ENCODE peak calls at places on chromosomes 5 and 9, in nine cellular contexts. M, J, N, I, P, R, Z, G and Q are unnamed samples.

GRCh38 chr9:117547904-117548303 is 133.0 kb upstream of the ASTN2 start:
- DNase-seq in G (no peak), Z (no peak), J (no peak), N (no peak), M (no peak), I (no peak), P (no peak), R (no peak), Q (no peak)

GRCh38 chr9:126558051-126558665 is 55.6 kb upstream of the LMX1B start:
- DNase-seq in N (peak), Z (peak), J (peak), P (no peak), G (peak), M (peak), I (peak), R (peak), Q (peak)

GRCh38 chr5:160436017-160436416 is 14.4 kb downstream of the PTTG1 start:
- DNase-seq in G (no peak), N (no peak), Z (no peak), R (no peak), J (no peak), I (no peak), M (no peak), P (no peak), Q (no peak)

GRCh38 chr9:135993840-135994776 is 32.9 kb upstream of the UBAC1 start:
- DNase-seq in J (no peak), I (no peak), P (no peak), M (no peak), G (no peak), Z (no peak), N (no peak), R (peak), Q (no peak)

GRCh38 chr5:93436083-93436482 is 144.9 kb downstream of the NR2F1-AS1 start:
- DNase-seq in J (no peak), M (no peak), N (no peak), G (no peak), I (no peak), Z (no peak), P (no peak), R (no peak), Q (no peak)

GRCh38 chr9:9229269-9229668 is 1383.5 kb downstream of the PTPRD start:
- DNase-seq in I (no peak), M (no peak), Z (no peak), R (no peak), P (no peak), G (no peak), N (no peak), J (no peak), Q (no peak)

GRCh38 chr5:76314643-76315042 is 88.4 kb upstream of the IQGAP2 start:
- DNase-seq in I (no peak), Z (no peak), P (no peak), N (no peak), M (no peak), G (no peak), R (no peak), J (no peak), Q (no peak)

GRCh38 chr5:11482011-11482410 is 422.2 kb downstream of the CTNND2 start:
- DNase-seq in I (no peak), R (no peak), J (no peak), Z (peak), N (no peak), G (no peak), P (no peak), M (no peak), Q (no peak)

GRCh38 chr9:124480621-124480981 is 26.6 kb downstream of the NR5A1 start:
- DNase-seq in G (peak), N (peak), M (peak), Z (no peak), I (no peak), J (peak), R (peak), P (no peak), Q (no peak)
- TF ChIP-seq CTCF in G (peak), N (peak), M (peak), Z (peak), I (no peak), J (peak), R (peak), P (peak), Q (peak)

DNA sequence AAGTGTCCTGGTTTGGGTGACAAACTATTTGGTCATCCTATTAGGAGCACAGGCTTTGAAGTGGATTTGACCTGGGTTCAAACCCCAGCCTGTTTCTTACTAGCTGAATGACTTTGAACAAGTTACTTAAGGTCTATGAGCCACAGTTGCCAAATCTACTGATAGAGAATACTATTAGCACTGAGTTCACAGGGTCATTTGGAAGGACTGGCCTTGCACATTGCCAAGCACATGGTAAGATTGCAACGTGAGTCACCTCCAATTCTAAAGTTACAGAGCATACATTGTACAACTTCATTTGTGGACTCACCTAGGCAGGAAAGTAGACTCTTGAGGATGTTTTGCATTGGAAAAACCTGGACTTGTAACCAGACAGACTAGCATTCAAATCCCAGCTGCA is 38.9 kb downstream of the MFAP3 start:
- DNase-seq in I (no peak), Z (peak), N (peak), G (peak), P (no peak), R (no peak), J (no peak), M (no peak), Q (no peak)
- TF ChIP-seq CTCF in I (no peak), Z (no peak), N (no peak), G (no peak), P (no peak), R (no peak), J (no peak), M (no peak), Q (no peak)

GRCh38 chr5:36414869-36415282 is 113.2 kb upstream of the RANBP3L start:
- DNase-seq in N (peak), M (no peak), Z (no peak), J (no peak), P (no peak), I (no peak), G (peak), R (no peak), Q (no peak)
- TF ChIP-seq CTCF in N (peak), M (peak), Z (peak), J (peak), P (peak), I (peak), G (peak), R (peak), Q (peak)

DNA sequence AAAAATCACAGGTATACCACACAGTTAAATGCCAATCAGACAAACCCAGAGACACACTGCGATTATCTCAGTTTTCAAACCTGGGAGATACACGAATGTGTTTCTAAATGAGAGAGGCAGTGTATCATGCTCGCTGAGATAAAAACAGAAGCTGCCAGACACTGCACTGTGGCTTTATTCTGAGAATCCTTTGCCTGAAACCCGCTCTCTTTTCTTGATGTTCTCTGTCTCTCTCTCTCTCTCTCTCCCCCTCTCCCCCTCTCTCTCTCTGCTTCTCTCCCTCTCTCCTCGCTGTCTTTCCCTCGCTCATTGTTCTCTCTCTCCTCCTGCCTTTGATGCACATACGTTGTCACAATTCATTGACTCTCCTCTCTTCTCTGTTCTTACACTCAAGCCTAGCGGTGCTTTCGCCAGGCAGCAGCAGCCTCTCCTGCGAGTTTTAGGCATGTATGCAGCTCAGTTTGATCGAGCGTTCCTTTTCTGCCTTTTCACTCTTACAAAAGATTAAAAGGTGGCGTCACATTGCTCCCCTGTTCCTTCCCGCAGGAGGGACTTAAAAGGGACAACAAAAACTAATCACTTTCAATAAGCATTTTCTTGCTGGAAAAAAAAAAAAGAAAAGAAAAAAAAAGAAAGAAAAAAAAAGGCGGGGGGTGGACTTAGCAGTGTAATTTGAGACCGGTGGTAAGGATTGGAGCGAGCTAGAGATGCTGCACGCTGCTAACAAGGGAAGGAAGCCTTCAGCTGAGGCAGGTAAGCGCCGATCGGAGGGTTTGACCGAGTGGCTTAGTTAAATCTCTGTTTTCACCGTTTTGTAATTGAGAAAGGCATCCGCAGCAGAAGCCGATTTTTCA is 717.9 kb upstream of the WWC1 start:
- DNase-seq in I (no peak), P (no peak), J (no peak), Z (peak), N (peak), M (no peak), R (peak), G (peak), Q (no peak)
- TF ChIP-seq CTCF in I (no peak), P (peak), J (no peak), Z (peak), N (no peak), M (no peak), R (no peak), G (no peak), Q (no peak)

GRCh38 chr5:28737682-28738081 is 1699.3 kb upstream of the CDH9 start:
- DNase-seq in R (no peak), P (no peak), N (no peak), G (no peak), M (no peak), Z (no peak), J (no peak), I (no peak), Q (no peak)

GRCh38 chr5:28729067-28729466 is 1690.7 kb upstream of the CDH9 start:
- DNase-seq in G (no peak), P (no peak), N (no peak), J (no peak), Z (no peak), M (no peak), R (no peak), I (no peak), Q (no peak)

DNA sequence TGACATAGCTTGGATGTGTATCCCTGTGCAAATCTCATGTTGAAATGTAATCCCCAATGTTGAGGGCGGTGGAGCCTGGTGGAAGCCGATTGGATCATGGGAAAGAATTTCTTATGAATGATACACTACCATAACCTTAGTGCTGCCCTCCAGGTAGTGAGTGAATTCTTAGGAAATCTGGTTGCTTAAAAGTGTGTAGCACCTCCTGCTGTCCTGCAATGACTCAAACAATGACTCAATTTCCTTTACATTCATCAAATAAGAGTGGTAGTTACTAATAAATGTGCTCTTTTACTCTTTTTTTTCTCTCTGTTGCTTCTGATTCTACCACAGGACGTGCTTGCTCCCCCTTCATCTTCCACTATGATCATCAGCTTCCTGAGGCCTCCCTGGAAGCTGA is 1696.0 kb upstream of the CDH9 start:
- DNase-seq in J (no peak), I (no peak), N (no peak), M (no peak), G (no peak), R (no peak), P (no peak), Z (no peak), Q (no peak)
- TF ChIP-seq CTCF in J (no peak), I (no peak), N (no peak), M (no peak), G (no peak), R (peak), P (no peak), Z (no peak), Q (no peak)

GRCh38 chr9:137757613-137758029 is 120.0 kb upstream of the CACNA1B start:
- DNase-seq in J (peak), I (no peak), M (no peak), N (peak), P (no peak), G (peak), R (no peak), Z (peak), Q (no peak)
- TF ChIP-seq CTCF in J (no peak), I (no peak), M (no peak), N (no peak), P (no peak), G (no peak), R (no peak), Z (no peak), Q (no peak)